ENCODE peak calls at places on chromosomes 1 and 21, in four cellular contexts. O is K562, C is GM12878, R is HepG2. H is an unnamed sample.

GRCh38 chr1:178341218-178341956 is 155.4 kb downstream of the CLEC20A start:
- DNase-seq in R (no peak), C (no peak), O (no peak), H (peak; percentile 96)

GRCh38 chr1:215673943-215674342 is 106.8 kb downstream of the KCTD3 start:
- DNase-seq in O (no peak), R (no peak), C (no peak), H (no peak)

GRCh38 chr1:12650001-12650421 is 6.1 kb downstream of the AADACL4 start:
- DNase-seq in R (no peak), O (no peak), C (no peak), H (no peak)

GRCh38 chr1:7386226-7387052 is 384.7 kb upstream of the VAMP3 start:
- DNase-seq in R (no peak), O (no peak), C (no peak), H (no peak)

GRCh38 chr1:19704247-19705113 is 39.8 kb downstream of the HTR6 start:
- DNase-seq in C (no peak), R (peak; percentile 53), O (peak; percentile 86), H (no peak)

GRCh38 chr1:178470411-178470960 is 26.3 kb downstream of the CLEC20A start:
- DNase-seq in R (no peak), O (no peak), C (no peak), H (no peak)

GRCh38 chr1:81424056-81424455 is 376.7 kb upstream of the ADGRL2 start:
- DNase-seq in C (no peak), O (no peak), R (no peak), H (no peak)

GRCh38 chr21:35256468-35256988 is 207.4 kb upstream of the RUNX1 start:
- DNase-seq in O (no peak), C (no peak), R (peak; percentile 29), H (no peak)

GRCh38 chr1:29599071-29599470 is 362.7 kb downstream of the PTPRU start:
- DNase-seq in O (no peak), R (no peak), C (no peak), H (no peak)

GRCh38 chr1:39205102-39205780 is 746 bp downstream of the MACF1 start:
- DNase-seq in O (peak; percentile 27), R (no peak), C (no peak), H (no peak)

GRCh38 chr1:226872455-226872854 is 2.0 kb downstream of the PSEN2 start:
- DNase-seq in C (no peak), O (no peak), R (peak; percentile 5), H (no peak)

GRCh38 chr21:45365186-45365607 is 39.8 kb upstream of the COL18A1 start:
- DNase-seq in C (no peak), R (no peak), O (no peak), H (no peak)

GRCh38 chr1:109011335-109011734 is 30.6 kb downstream of the WDR47 start:
- DNase-seq in R (peak; percentile 56), C (no peak), O (no peak), H (no peak)

GRCh38 chr1:160007577-160008200 is 24.1 kb downstream of the PIGM start:
- DNase-seq in R (peak; percentile 41), C (no peak), O (peak; percentile 45), H (peak; percentile 63)

GRCh38 chr1:29236993-29237905 is 927 bp downstream of the PTPRU start:
- DNase-seq in O (peak; percentile 53), C (no peak), R (peak; percentile 34), H (no peak)

GRCh38 chr21:44710294-44710665 is 1.1 kb downstream of the TSPEAR start:
- DNase-seq in C (no peak), R (no peak), O (no peak), H (no peak)

GRCh38 chr21:15051652-15052554 is 12.9 kb downstream of the NRIP1 start:
- DNase-seq in R (no peak), C (no peak), O (no peak), H (no peak)

GRCh38 chr1:157442065-157442464 is 110.2 kb downstream of the FCRL5 start:
- DNase-seq in C (no peak), R (peak; percentile 54), O (no peak), H (no peak)

DNA sequence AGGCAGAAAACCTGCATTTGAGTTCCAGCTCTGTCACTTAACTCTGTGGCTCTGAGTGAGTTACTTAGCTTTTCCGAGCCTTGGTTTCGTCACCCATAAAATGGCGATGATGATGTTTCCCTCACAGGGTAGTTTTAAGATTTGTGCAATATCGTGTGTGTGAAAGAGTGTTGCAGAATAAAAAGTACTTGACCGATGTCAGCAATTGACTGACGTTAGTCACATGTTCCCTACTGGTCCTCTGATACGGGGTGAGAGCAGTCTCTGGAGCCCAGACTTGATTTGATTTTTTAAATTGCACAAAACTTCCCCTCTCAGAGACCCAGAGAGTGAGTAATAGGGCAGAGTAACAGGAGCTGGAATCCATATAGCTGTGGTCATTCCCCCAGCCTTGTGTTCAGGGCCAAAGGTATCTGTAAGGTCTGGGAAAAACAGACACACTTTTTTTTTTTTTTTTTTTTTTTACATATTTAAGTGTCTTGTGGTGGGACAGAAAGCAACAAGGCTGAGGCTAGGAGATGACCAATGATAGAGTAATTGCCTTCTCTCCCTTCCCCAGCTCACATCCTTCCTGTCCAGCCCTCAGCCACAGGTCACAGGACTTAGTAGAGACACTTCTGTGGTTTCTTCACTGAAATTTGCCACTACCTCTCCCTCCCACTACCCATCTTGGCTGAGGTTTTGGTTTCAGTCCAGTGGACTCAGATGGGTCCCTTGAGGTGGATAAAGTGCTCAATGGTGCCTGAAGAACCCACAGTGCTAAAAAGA is 2.0 kb downstream of the FCER1G start:
- DNase-seq in C (peak; percentile 92), R (peak; percentile 59), O (peak; percentile 5), H (no peak)
- TF ChIP-seq ZNF274 in C (no peak), R (no peak), O (no peak), H (no peak)

GRCh38 chr21:18117116-18117515 is 127.5 kb upstream of the CHODL start:
- DNase-seq in C (no peak), O (no peak), R (no peak), H (no peak)

DNA sequence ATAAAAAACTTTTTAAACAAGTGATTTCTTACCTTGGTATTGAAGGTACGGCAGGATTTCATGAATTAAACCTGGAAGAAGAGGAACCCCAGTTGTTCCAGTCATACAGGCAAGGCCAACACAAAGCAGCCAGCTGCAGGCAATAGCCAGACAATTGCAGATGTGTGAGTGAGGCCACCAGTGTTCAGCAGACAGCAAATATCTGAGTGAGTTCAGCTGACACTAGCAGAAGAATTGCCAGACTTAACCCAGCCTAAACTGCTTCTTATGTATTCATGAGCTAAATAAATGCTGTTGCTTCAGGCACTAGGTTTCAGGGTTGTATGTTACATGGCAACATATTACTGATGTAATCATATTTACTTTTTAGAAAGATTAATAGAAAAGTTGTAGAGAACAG is 129.9 kb upstream of the CHODL start:
- DNase-seq in C (no peak), R (no peak), O (no peak), H (no peak)
- H3K4me3 ChIP-seq in C (no peak overlapping the region), R (no peak overlapping the region), O (no peak overlapping the region), H (no peak overlapping the region)

DNA sequence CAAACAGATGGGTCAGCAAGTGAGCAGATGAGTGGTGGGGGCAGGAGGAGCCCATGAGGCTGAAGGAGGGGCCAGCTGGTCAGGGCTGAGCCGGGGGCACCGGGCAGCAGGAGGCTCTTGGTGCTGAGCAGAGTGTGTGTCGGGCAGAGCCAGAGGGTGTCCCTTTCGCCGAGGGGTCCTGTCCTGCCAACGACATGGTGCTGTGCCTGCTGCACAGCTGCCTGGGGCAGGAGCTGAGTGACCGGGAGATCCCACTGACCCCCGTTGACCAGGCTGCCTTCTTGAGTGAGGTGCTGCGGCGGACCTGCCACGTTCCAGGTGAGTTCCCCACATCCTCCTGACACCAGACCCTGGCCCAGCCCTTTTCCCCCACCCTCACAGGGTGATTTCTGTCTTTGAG is 27.5 kb downstream of the HYI start:
- DNase-seq in R (no peak), C (no peak), O (no peak), H (no peak)
- H3K36me3 ChIP-seq in R (peaks cover 23% of the 10 kb centered on the region), C (peaks cover 36% of the 10 kb centered on the region), O (peaks cover 86% of the 10 kb centered on the region), H (peaks cover 99% of the 10 kb centered on the region)

DNA sequence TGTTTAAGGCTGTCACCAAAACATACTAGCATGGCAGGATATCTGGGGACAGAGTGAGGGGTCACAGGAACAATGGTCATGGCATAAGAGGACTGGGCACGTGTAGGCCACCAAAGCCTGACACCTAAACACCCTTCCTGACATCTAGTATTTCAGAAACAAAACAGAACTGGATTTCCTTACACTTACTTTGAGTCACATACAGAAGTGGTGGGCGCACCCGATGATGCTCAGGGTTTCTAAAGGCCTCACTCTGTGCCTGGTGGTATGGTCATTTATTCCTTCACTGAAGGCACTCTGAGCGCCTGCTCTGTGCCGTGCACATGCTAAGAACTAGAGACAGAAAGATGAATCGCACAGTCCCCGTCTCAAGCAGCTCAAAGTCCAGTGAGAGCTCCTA is 2.0 kb downstream of the ABCB10 start:
- DNase-seq in C (no peak), R (peak; percentile 18), O (no peak), H (no peak)
- TF ChIP-seq ZNF274 in C (no peak), R (no peak), O (no peak), H (no peak)

DNA sequence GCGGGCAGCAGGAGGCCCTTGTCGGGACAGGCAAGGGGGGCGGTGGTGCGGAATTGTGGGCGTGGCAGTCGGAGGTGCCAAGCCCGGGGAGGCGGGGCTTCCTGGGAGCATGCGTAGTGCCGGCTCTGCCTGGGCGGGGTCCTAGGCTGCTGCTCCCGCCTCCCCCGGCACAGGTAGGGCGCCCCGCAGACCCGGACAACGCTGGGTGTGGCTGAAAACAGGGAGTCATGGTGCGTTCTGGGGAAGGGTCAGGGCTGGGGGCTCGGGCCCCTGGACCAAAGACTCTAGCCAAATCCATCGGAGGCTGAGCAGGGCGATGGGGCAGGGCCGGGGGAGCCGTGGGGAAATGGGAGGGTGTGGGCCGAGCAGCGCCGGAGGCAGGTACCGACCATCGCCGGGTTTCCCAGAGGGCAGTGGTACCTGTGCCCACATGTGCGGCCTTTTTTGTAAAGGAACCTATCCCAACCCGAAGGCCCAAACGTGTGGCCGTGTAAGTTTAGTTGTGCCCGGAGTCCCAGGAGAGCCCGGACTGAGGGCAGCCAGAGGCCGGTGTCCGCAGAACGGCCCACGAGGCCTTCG is 231.9 kb downstream of the SDCCAG8 start:
- DNase-seq in O (peak; percentile 93), C (no peak), R (no peak), H (no peak)
- H3K4me3 ChIP-seq in O (no peak overlapping the region), C (no peak overlapping the region), R (no peak overlapping the region), H (no peak overlapping the region)

GRCh38 chr1:197178998-197179397 is 32.5 kb upstream of the ASPM start:
- DNase-seq in C (no peak), R (peak; percentile 23), O (no peak), H (no peak)

GRCh38 chr1:197171531-197171930 is 25.1 kb upstream of the ASPM start:
- DNase-seq in C (no peak), R (no peak), O (no peak), H (no peak)

GRCh38 chr1:197173571-197174482 is 27.4 kb upstream of the ASPM start:
- DNase-seq in R (peak; percentile 91), C (no peak), O (no peak), H (no peak)

GRCh38 chr1:197170538-197170937 is 24.1 kb upstream of the ASPM start:
- DNase-seq in R (peak; percentile 29), O (no peak), C (no peak), H (no peak)

GRCh38 chr1:197174818-197175217 is 28.3 kb upstream of the ASPM start:
- DNase-seq in R (no peak), C (no peak), O (no peak), H (no peak)
- H3K36me3 ChIP-seq in R (no peaks in the 10 kb centered on the region), C (no peaks in the 10 kb centered on the region), O (peaks cover 68% of the 10 kb centered on the region), H (peaks cover 62% of the 10 kb centered on the region)

GRCh38 chr1:217327901-217328300 is 303.0 kb downstream of the GPATCH2 start:
- DNase-seq in C (no peak), O (no peak), R (no peak), H (no peak)
- TF ChIP-seq ZNF274 in C (no peak), O (no peak), R (no peak), H (no peak)

GRCh38 chr1:15951341-15952153 is 24.4 kb downstream of the ZBTB17 start:
- DNase-seq in O (peak; percentile 70), R (no peak), C (no peak), H (no peak)
- H3K4me3 ChIP-seq in O (peak overlapping the region; percentile 0), R (no peak overlapping the region), C (no peak overlapping the region), H (no peak overlapping the region)

GRCh38 chr1:55128418-55128817 is 86.7 kb downstream of the USP24 start:
- DNase-seq in C (no peak), R (peak; percentile 7), O (no peak), H (no peak)
- H3K36me3 ChIP-seq in C (peaks cover 9% of the 10 kb centered on the region), R (peaks cover 20% of the 10 kb centered on the region), O (peaks cover 91% of the 10 kb centered on the region), H (peaks cover 89% of the 10 kb centered on the region)